ENCODE peak calls at places on chromosomes 5 and 9, in six cellular contexts. One of them, this sample, is unnamed. For H3K4me1, the result is how much of the 10 kb centered on the place peaks cover.

GRCh38 chr5:42005561-42006153 is 80.6 kb downstream of the FBXO4 start:
- DNase-seq in A549: peak
- DNase-seq in GM23248: peak
- DNase-seq in lung: no peak
- DNase-seq in effector memory CD4-positive, alpha-beta T cell: no peak
- DNase-seq in aorta: no peak
- DNase-seq in this sample: peak

GRCh38 chr5:761206-761771 is 23.2 kb downstream of the ZDHHC11B start:
- DNase-seq in A549: no peak
- DNase-seq in GM23248: no peak
- DNase-seq in lung: no peak
- DNase-seq in effector memory CD4-positive, alpha-beta T cell: no peak
- DNase-seq in aorta: peak
- DNase-seq in this sample: no peak

GRCh38 chr9:131603711-131604439 is 58.6 kb downstream of the PRRT1B start:
- DNase-seq in A549: no peak
- DNase-seq in GM23248: no peak
- DNase-seq in lung: no peak
- DNase-seq in effector memory CD4-positive, alpha-beta T cell: no peak
- DNase-seq in aorta: no peak
- DNase-seq in this sample: peak

GRCh38 chr5:171623551-171624097 is 162.0 kb upstream of the SMIM23 start:
- DNase-seq in A549: no peak
- DNase-seq in GM23248: no peak
- DNase-seq in lung: no peak
- DNase-seq in effector memory CD4-positive, alpha-beta T cell: no peak
- DNase-seq in aorta: no peak
- DNase-seq in this sample: no peak

GRCh38 chr5:34411470-34412346 is 244.4 kb upstream of the RAI14 start:
- DNase-seq in A549: no peak
- DNase-seq in GM23248: peak
- DNase-seq in lung: no peak
- DNase-seq in effector memory CD4-positive, alpha-beta T cell: no peak
- DNase-seq in aorta: no peak
- DNase-seq in this sample: no peak

GRCh38 chr9:97672403-97672802 is 24.7 kb downstream of the XPA start:
- DNase-seq in A549: no peak
- DNase-seq in GM23248: no peak
- DNase-seq in lung: no peak
- DNase-seq in effector memory CD4-positive, alpha-beta T cell: no peak
- DNase-seq in aorta: no peak
- DNase-seq in this sample: no peak

GRCh38 chr9:136109351-136110081 is 9.2 kb downstream of the TMEM250 start:
- DNase-seq in A549: peak
- DNase-seq in GM23248: peak
- DNase-seq in lung: peak
- DNase-seq in effector memory CD4-positive, alpha-beta T cell: peak
- DNase-seq in aorta: peak
- DNase-seq in this sample: peak

GRCh38 chr5:179777909-179778308 is 15.9 kb upstream of the LTC4S start:
- DNase-seq in A549: no peak
- DNase-seq in GM23248: no peak
- DNase-seq in lung: no peak
- DNase-seq in effector memory CD4-positive, alpha-beta T cell: no peak
- DNase-seq in aorta: no peak
- DNase-seq in this sample: no peak

GRCh38 chr9:98916660-98917059 is 27.0 kb upstream of the COL15A1 start:
- DNase-seq in A549: no peak
- DNase-seq in GM23248: no peak
- DNase-seq in lung: no peak
- DNase-seq in effector memory CD4-positive, alpha-beta T cell: no peak
- DNase-seq in aorta: peak
- DNase-seq in this sample: no peak

GRCh38 chr5:125237026-125237425 is 490.6 kb upstream of the ZNF608 start:
- DNase-seq in A549: no peak
- DNase-seq in GM23248: no peak
- DNase-seq in lung: no peak
- DNase-seq in effector memory CD4-positive, alpha-beta T cell: no peak
- DNase-seq in aorta: no peak
- DNase-seq in this sample: no peak

GRCh38 chr5:32173394-32174010 is 617 bp downstream of the GOLPH3 start:
- DNase-seq in A549: peak
- DNase-seq in GM23248: peak
- DNase-seq in lung: peak
- DNase-seq in effector memory CD4-positive, alpha-beta T cell: peak
- DNase-seq in aorta: peak
- DNase-seq in this sample: no peak

GRCh38 chr9:137682431-137682991 is 63.7 kb downstream of the EHMT1 start:
- DNase-seq in A549: no peak
- DNase-seq in GM23248: no peak
- DNase-seq in lung: no peak
- DNase-seq in effector memory CD4-positive, alpha-beta T cell: no peak
- DNase-seq in aorta: no peak
- DNase-seq in this sample: no peak

GRCh38 chr5:80198399-80198798 is 57.4 kb downstream of the SERINC5 start:
- DNase-seq in A549: no peak
- DNase-seq in GM23248: no peak
- DNase-seq in lung: no peak
- DNase-seq in effector memory CD4-positive, alpha-beta T cell: no peak
- DNase-seq in aorta: peak
- DNase-seq in this sample: no peak

GRCh38 chr9:97556721-97557605 is 55.5 kb downstream of the TMOD1 start:
- DNase-seq in A549: no peak
- DNase-seq in GM23248: no peak
- DNase-seq in lung: no peak
- DNase-seq in effector memory CD4-positive, alpha-beta T cell: no peak
- DNase-seq in aorta: peak
- DNase-seq in this sample: no peak

GRCh38 chr5:180467028-180467427 is 27.2 kb upstream of the CNOT6 start:
- DNase-seq in A549: peak
- DNase-seq in GM23248: peak
- DNase-seq in lung: peak
- DNase-seq in effector memory CD4-positive, alpha-beta T cell: no peak
- DNase-seq in aorta: no peak
- DNase-seq in this sample: peak

GRCh38 chr5:135073771-135074345 is 39.8 kb upstream of the PITX1 start:
- DNase-seq in A549: no peak
- DNase-seq in GM23248: peak
- DNase-seq in lung: no peak
- DNase-seq in effector memory CD4-positive, alpha-beta T cell: no peak
- DNase-seq in aorta: no peak
- DNase-seq in this sample: no peak

GRCh38 chr5:112529525-112529924 is 110.4 kb upstream of the EPB41L4A start:
- DNase-seq in A549: peak
- DNase-seq in GM23248: no peak
- DNase-seq in lung: no peak
- DNase-seq in effector memory CD4-positive, alpha-beta T cell: no peak
- DNase-seq in aorta: no peak
- DNase-seq in this sample: no peak

GRCh38 chr5:101080485-101081240 is 177.6 kb upstream of the ST8SIA4 start:
- DNase-seq in A549: no peak
- DNase-seq in GM23248: peak
- DNase-seq in lung: no peak
- DNase-seq in effector memory CD4-positive, alpha-beta T cell: no peak
- DNase-seq in aorta: no peak
- DNase-seq in this sample: no peak

GRCh38 chr5:174327317-174327864 is 281.9 kb downstream of the NSG2 start:
- DNase-seq in A549: peak
- DNase-seq in GM23248: peak
- DNase-seq in lung: no peak
- DNase-seq in effector memory CD4-positive, alpha-beta T cell: no peak
- DNase-seq in aorta: peak
- DNase-seq in this sample: peak

GRCh38 chr9:38443181-38443580 is 18.9 kb upstream of the IGFBPL1 start:
- DNase-seq in A549: peak
- DNase-seq in GM23248: no peak
- DNase-seq in lung: no peak
- DNase-seq in effector memory CD4-positive, alpha-beta T cell: no peak
- DNase-seq in aorta: no peak
- DNase-seq in this sample: peak

GRCh38 chr9:128152133-128152780 is 3.0 kb downstream of the LCN2 start:
- DNase-seq in A549: no peak
- DNase-seq in GM23248: no peak
- DNase-seq in lung: no peak
- DNase-seq in effector memory CD4-positive, alpha-beta T cell: no peak
- DNase-seq in aorta: peak
- DNase-seq in this sample: no peak

GRCh38 chr5:20575515-20575914 is 587.5 kb upstream of the CDH18 start:
- DNase-seq in A549: no peak
- DNase-seq in GM23248: no peak
- DNase-seq in lung: no peak
- DNase-seq in effector memory CD4-positive, alpha-beta T cell: no peak
- DNase-seq in aorta: no peak
- DNase-seq in this sample: no peak

GRCh38 chr9:134526798-134527492 is 114.7 kb upstream of the COL5A1 start:
- DNase-seq in A549: no peak
- DNase-seq in GM23248: peak
- DNase-seq in lung: no peak
- DNase-seq in effector memory CD4-positive, alpha-beta T cell: no peak
- DNase-seq in aorta: no peak
- DNase-seq in this sample: no peak

DNA sequence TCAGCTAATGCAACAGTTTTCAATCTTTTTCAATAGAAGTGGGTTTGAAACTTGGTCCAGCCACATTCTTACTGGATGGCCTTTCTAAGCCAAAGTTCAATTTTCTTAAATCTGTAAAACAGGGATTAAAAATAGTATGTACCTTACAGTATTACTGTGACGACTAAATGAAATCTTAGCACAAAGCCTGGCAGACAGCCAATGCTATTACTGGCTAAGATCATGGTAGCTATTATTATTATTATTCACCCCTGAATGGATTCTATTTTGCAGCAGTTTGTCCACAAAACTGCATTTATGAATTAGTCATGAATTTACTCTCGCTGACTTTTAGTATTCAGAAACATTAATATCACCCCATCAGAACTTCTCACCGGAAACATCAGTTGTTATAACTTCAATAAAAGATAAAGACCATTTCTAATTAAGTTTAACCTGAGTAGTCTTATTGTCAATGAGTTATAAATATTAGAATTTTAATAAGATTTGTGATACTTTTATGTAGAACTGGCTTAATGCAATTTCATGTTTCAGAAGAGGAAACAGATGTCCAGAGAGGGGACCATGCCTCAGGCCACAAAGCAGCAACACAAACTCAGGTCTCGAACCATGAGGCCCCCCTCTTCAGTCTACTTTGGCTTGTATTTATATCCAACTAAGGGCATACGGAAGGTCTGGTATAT is 468.2 kb downstream of the ARHGEF28 start:
- DNase-seq in A549: no peak
- DNase-seq in GM23248: peak
- DNase-seq in lung: no peak
- DNase-seq in effector memory CD4-positive, alpha-beta T cell: no peak
- DNase-seq in aorta: no peak
- DNase-seq in this sample: no peak
- H3K4me1 ChIP-seq in A549: under half
- H3K4me1 ChIP-seq in GM23248: under half
- H3K4me1 ChIP-seq in lung: under half
- H3K4me1 ChIP-seq in effector memory CD4-positive, alpha-beta T cell: under half
- H3K4me1 ChIP-seq in aorta: under half
- H3K4me1 ChIP-seq in this sample: under half

DNA sequence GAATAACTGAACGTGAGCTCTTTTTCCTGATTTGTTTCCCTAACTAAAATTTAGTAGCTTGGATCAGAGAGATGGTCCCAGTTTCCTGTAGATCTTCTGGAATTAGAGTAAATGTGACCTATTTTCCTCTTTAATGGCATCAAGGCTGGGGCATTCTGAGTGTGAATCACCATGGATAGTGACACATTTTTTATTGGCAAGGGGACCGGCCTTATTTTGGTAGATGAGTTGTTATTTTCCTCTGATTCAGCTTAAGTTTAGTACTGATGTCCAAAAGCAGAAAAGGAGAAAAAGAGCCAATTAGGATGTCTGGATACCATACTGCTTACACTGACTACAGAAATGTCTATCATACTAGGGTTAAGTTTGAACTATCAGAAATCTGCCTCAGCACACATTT is 68.1 kb downstream of the RNF38 start:
- DNase-seq in A549: no peak
- DNase-seq in GM23248: peak
- DNase-seq in lung: no peak
- DNase-seq in effector memory CD4-positive, alpha-beta T cell: no peak
- DNase-seq in aorta: no peak
- DNase-seq in this sample: no peak
- H3K4me3 ChIP-seq in A549: no peak
- H3K4me3 ChIP-seq in GM23248: no peak
- H3K4me3 ChIP-seq in lung: no peak
- H3K4me3 ChIP-seq in effector memory CD4-positive, alpha-beta T cell: no peak
- H3K4me3 ChIP-seq in aorta: no peak
- H3K4me3 ChIP-seq in this sample: no peak

GRCh38 chr9:77951369-77951768 is 80.2 kb downstream of the GNAQ start:
- DNase-seq in A549: no peak
- DNase-seq in GM23248: no peak
- DNase-seq in lung: no peak
- DNase-seq in effector memory CD4-positive, alpha-beta T cell: no peak
- DNase-seq in aorta: no peak
- DNase-seq in this sample: no peak

GRCh38 chr9:77944556-77945261 is 86.9 kb downstream of the GNAQ start:
- DNase-seq in A549: peak
- DNase-seq in GM23248: no peak
- DNase-seq in lung: peak
- DNase-seq in effector memory CD4-positive, alpha-beta T cell: no peak
- DNase-seq in aorta: no peak
- DNase-seq in this sample: no peak

GRCh38 chr9:77946969-77947368 is 84.6 kb downstream of the GNAQ start:
- DNase-seq in A549: no peak
- DNase-seq in GM23248: no peak
- DNase-seq in lung: peak
- DNase-seq in effector memory CD4-positive, alpha-beta T cell: no peak
- DNase-seq in aorta: no peak
- DNase-seq in this sample: no peak

GRCh38 chr9:77943053-77943452 is 88.6 kb downstream of the GNAQ start:
- DNase-seq in A549: no peak
- DNase-seq in GM23248: peak
- DNase-seq in lung: no peak
- DNase-seq in effector memory CD4-positive, alpha-beta T cell: no peak
- DNase-seq in aorta: no peak
- DNase-seq in this sample: no peak

GRCh38 chr9:77945798-77946197 is 85.8 kb downstream of the GNAQ start:
- DNase-seq in A549: no peak
- DNase-seq in GM23248: peak
- DNase-seq in lung: no peak
- DNase-seq in effector memory CD4-positive, alpha-beta T cell: no peak
- DNase-seq in aorta: no peak
- DNase-seq in this sample: no peak
- H3K4me1 ChIP-seq in A549: under half
- H3K4me1 ChIP-seq in GM23248: under half
- H3K4me1 ChIP-seq in lung: under half
- H3K4me1 ChIP-seq in effector memory CD4-positive, alpha-beta T cell: under half
- H3K4me1 ChIP-seq in aorta: under half
- H3K4me1 ChIP-seq in this sample: under half

DNA sequence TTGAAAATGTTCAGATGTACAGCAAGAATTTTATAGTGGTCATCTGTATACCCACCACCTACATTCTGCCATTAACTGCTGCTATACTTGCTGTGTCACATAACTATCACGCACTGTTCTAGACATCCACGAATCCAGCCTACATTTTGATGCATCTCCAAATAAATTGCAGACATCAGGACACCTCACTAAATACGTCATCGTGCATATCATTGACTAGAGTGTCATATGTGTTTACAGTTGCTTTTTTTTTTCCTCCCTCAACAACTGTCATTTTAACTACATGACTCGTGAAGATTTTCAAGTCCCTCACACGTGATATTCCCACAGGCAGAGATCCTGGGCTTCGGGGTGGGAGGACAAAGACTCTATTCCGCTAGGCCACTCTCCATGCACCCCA is 972 bp downstream of the PCYOX1L start:
- DNase-seq in A549: no peak
- DNase-seq in GM23248: peak
- DNase-seq in lung: no peak
- DNase-seq in effector memory CD4-positive, alpha-beta T cell: no peak
- DNase-seq in aorta: no peak
- DNase-seq in this sample: no peak
- H3K4me3 ChIP-seq in A549: peak
- H3K4me3 ChIP-seq in GM23248: peak
- H3K4me3 ChIP-seq in lung: no peak
- H3K4me3 ChIP-seq in effector memory CD4-positive, alpha-beta T cell: peak
- H3K4me3 ChIP-seq in aorta: no peak
- H3K4me3 ChIP-seq in this sample: peak

This sample was measured in SJSA1.